ENCODE peak calls at places on chromosomes 16 and 17, in eight cellular contexts. X, J, R, L, I, Q, T and A are unnamed samples. For H3K4me1, the result is how much of the 10 kb centered on the place peaks cover.

GRCh38 chr17:410674-411401 is 58.2 kb upstream of the RPH3AL start:
- DNase-seq in X (no peak), J (no peak), Q (peak), L (no peak), R (peak), I (peak), T (peak), A (no peak)

GRCh38 chr16:25143898-25144297 is 32.4 kb downstream of the LCMT1 start:
- DNase-seq in T (no peak), L (no peak), J (no peak), R (no peak), X (no peak), I (no peak), Q (no peak), A (no peak)

GRCh38 chr17:80618304-80618703 is 73.7 kb downstream of the RPTOR start:
- DNase-seq in L (no peak), X (no peak), J (no peak), Q (no peak), R (no peak), I (no peak), T (no peak), A (no peak)

GRCh38 chr17:17919169-17920107 is 52.8 kb downstream of the TOM1L2 start:
- DNase-seq in I (peak), R (peak), Q (peak), X (peak), J (peak), T (peak), L (peak), A (peak)

GRCh38 chr16:1932050-1933028 is 10.7 kb downstream of the MSRB1 start:
- DNase-seq in J (no peak), X (no peak), R (no peak), Q (no peak), I (no peak), T (no peak), L (peak), A (no peak)

GRCh38 chr17:71496552-71496951 is 624.3 kb upstream of the SOX9 start:
- DNase-seq in X (no peak), L (no peak), R (no peak), Q (no peak), J (no peak), T (no peak), I (no peak), A (no peak)

GRCh38 chr16:29192329-29193247 is 207.7 kb downstream of the LAT start:
- DNase-seq in T (no peak), I (no peak), Q (no peak), X (no peak), R (no peak), L (no peak), J (no peak), A (peak)

GRCh38 chr16:19555938-19556778 is 655 bp downstream of the VPS35L start:
- DNase-seq in J (peak), L (peak), Q (no peak), X (no peak), T (peak), R (peak), I (peak), A (peak)

DNA sequence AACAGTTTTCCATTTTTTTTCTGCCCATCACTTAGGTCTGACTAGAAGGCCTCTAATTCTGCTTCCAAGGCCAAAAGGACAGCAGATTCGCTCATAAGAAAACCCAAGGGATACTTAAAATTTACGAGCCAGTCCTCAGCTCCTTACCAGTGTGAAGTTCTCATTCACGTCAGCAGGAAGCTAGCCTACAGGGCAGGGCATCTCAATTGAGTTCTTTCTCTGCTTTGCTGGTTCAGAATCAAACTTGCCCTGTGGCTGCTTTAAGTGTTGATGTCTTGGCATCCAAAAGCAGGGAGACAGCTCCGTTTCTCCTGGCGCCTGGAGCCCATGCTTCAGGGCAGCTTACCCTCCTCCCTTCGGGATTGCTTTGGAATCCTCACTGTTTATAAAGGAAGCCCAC is 136.0 kb downstream of the ANKFN1 start:
- DNase-seq in T (no peak), J (no peak), I (no peak), X (no peak), L (no peak), Q (no peak), R (no peak), A (no peak)
- H3K4me1 ChIP-seq in T (under half), J (under half), I (under half), X (under half), L (under half), Q (under half), R (under half), A (under half)

DNA sequence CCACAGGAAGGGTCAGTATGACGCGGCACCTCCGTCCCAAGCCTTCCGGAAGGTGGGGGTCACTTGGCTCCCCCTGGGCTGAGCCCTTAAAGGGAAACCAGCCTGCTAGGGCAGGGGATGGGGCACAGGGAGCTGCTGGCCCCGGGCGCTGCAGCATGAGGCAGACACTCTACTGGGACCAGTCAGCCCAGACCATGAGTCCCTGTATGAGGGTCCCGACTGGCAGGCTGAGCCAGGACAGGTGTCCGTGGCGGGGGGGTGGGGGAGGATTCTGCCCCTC is 43.4 kb upstream of the ZC3H18 start:
- DNase-seq in Q (no peak), R (no peak), J (no peak), X (no peak), T (no peak), L (no peak), I (no peak), A (no peak)
- H3K4me1 ChIP-seq in Q (under half), R (under half), J (under half), X (under half), T (under half), L (under half), I (under half), A (under half)

GRCh38 chr16:87472935-87473334 is 19.9 kb downstream of the ZCCHC14 start:
- DNase-seq in Q (no peak), I (no peak), X (no peak), J (no peak), R (no peak), T (no peak), L (no peak), A (no peak)
- H3K4me1 ChIP-seq in Q (under half), I (under half), X (half or more), J (half or more), R (under half), T (under half), L (under half), A (under half)

GRCh38 chr16:588889-589657 is 793 bp upstream of the RAB40C start:
- DNase-seq in Q (peak), X (peak), L (peak), I (peak), R (peak), T (peak), J (peak), A (peak)
- H3K4me1 ChIP-seq in Q (under half), X (half or more), L (under half), I (under half), R (under half), T (under half), J (under half), A (under half)

GRCh38 chr17:50219345-50219744 is 17.9 kb upstream of the COL1A1 start:
- DNase-seq in T (peak), L (peak), X (no peak), J (no peak), I (no peak), Q (no peak), R (no peak), A (no peak)
- H3K4me1 ChIP-seq in T (under half), L (under half), X (half or more), J (under half), I (under half), Q (under half), R (under half), A (under half)

GRCh38 chr17:49341356-49341755 is 20.7 kb downstream of the ZNF652 start:
- DNase-seq in J (no peak), T (no peak), L (no peak), R (no peak), Q (no peak), X (no peak), I (no peak), A (no peak)

GRCh38 chr17:49339359-49339758 is 22.7 kb downstream of the ZNF652 start:
- DNase-seq in X (no peak), L (no peak), R (no peak), T (no peak), I (no peak), Q (no peak), J (no peak), A (no peak)

GRCh38 chr17:49343273-49343672 is 18.8 kb downstream of the ZNF652 start:
- DNase-seq in I (no peak), J (no peak), X (no peak), T (peak), L (peak), R (peak), Q (no peak), A (peak)

GRCh38 chr17:49344914-49345313 is 17.1 kb downstream of the ZNF652 start:
- DNase-seq in I (no peak), X (no peak), J (no peak), L (no peak), T (peak), Q (no peak), R (no peak), A (no peak)

DNA sequence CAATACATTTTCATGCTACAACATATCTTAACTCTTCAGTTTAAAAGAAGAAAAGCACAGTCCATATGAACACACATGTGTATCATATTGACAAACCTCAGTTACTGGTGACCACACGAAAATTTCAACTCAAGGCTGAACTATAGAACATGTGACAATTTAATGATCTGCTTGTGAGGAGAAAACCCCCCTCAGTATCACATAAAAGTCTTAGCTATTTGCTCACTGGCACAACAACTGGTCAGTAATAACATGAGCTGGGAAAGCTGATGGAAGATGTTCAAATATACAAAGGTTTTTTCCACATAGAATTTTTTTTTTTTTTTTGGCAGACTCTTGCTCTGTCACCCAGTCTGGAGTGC is 19.5 kb downstream of the ZNF652 start:
- DNase-seq in R (no peak), J (no peak), X (no peak), I (no peak), T (no peak), L (no peak), Q (no peak), A (no peak)
- H3K4me1 ChIP-seq in R (half or more), J (under half), X (under half), I (under half), T (under half), L (under half), Q (half or more), A (under half)

GRCh38 chr16:9125658-9126492 is 34.4 kb downstream of the HAPSTR1 start:
- DNase-seq in X (no peak), T (no peak), Q (no peak), J (no peak), I (no peak), L (no peak), R (no peak), A (no peak)

GRCh38 chr16:9123871-9124270 is 32.4 kb downstream of the HAPSTR1 start:
- DNase-seq in I (no peak), L (peak), R (peak), X (peak), J (no peak), Q (no peak), T (no peak), A (no peak)

GRCh38 chr16:9123401-9123800 is 32.0 kb downstream of the HAPSTR1 start:
- DNase-seq in X (no peak), I (no peak), Q (no peak), L (no peak), T (no peak), J (no peak), R (no peak), A (no peak)

GRCh38 chr16:9124908-9125584 is 33.6 kb downstream of the HAPSTR1 start:
- DNase-seq in X (no peak), T (no peak), L (no peak), R (no peak), I (peak), J (no peak), Q (no peak), A (no peak)

DNA sequence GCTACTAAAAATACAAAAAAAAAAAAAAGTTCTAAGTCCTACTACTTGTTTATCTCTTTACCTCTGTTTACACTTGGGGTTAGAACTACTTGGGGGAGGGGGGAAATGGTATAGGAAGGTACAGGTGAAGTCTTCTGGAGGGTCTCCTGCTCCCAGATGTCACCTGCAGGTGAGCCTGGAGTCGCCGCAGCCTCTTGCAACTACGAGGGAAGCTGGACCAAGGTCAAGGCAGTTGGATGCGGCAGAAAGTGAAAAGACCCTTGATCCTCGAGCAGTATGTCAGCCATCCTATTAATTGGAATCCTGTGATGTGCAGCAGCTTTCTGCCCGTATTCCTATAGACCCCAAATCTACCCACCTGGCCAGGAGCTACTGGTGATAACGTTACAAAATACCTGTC is 33.0 kb downstream of the HAPSTR1 start:
- DNase-seq in X (no peak), I (no peak), J (no peak), Q (no peak), R (no peak), T (no peak), L (no peak), A (no peak)
- H3K4me1 ChIP-seq in X (half or more), I (under half), J (under half), Q (under half), R (under half), T (under half), L (under half), A (under half)